ENCODE peak calls at places on chromosomes 3 and 15, in six cellular contexts. H is neuronal stem cell, U is HS-5, L is HuH-7.5, Z is NCI-H1436, G is right cardiac atrium. O is an unnamed sample.

GRCh38 chr3:113552851-113553250 is 20.5 kb downstream of the SIDT1 start:
- DNase-seq in U (no peak), G (no peak), Z (no peak), H (no peak), L (no peak), O (no peak)

GRCh38 chr3:122102191-122102935 is 47.2 kb downstream of the CD86 start:
- DNase-seq in H (no peak), L (no peak), U (no peak), Z (no peak), G (no peak), O (no peak)

GRCh38 chr3:71560665-71561064 is 22.9 kb downstream of the FOXP1 start:
- DNase-seq in L (no peak), H (no peak), Z (no peak), G (no peak), U (no peak), O (no peak)

GRCh38 chr3:23928525-23928924 is 11.6 kb downstream of the RPL15 start:
- DNase-seq in L (no peak), H (no peak), Z (no peak), G (no peak), U (no peak), O (no peak)

GRCh38 chr3:16442730-16443129 is 70.8 kb downstream of the RFTN1 start:
- DNase-seq in Z (no peak), L (no peak), H (no peak), U (no peak), G (no peak), O (no peak)

GRCh38 chr15:101348643-101349496 is 53.8 kb upstream of the SNRPA1 start:
- DNase-seq in H (no peak), Z (no peak), G (no peak), U (no peak), L (no peak), O (no peak)

GRCh38 chr3:127456471-127457093 is 134.0 kb downstream of the TPRA1 start:
- DNase-seq in H (no peak), Z (no peak), L (no peak), G (no peak), U (peak), O (peak)

GRCh38 chr15:66496951-66497501 is 536 bp downstream of the SNAPC5 start:
- DNase-seq in L (no peak), U (no peak), H (no peak), Z (no peak), G (no peak), O (no peak)

GRCh38 chr3:105647047-105647446 is 221.8 kb downstream of the CBLB start:
- DNase-seq in H (no peak), U (peak), L (no peak), G (peak), Z (no peak), O (no peak)

GRCh38 chr15:20348900-20349773 is 192.5 kb downstream of the GOLGA6L6 start:
- DNase-seq in G (peak), Z (no peak), L (no peak), U (no peak), H (no peak), O (peak)

GRCh38 chr3:150215616-150216015 is 192.5 kb upstream of the TSC22D2 start:
- DNase-seq in Z (no peak), U (no peak), H (no peak), L (no peak), G (no peak), O (no peak)

O was measured in mesenteric fat pad.